ENCODE peak calls at places on chromosomes 2 and 18, in ten cellular contexts. One of them, this sample, is unnamed.

GRCh38 chr2:82120648-82121047 is 1816.1 kb upstream of the LRRTM1 start:
- DNase-seq in fibroblast of the aortic adventitia: no peak
- DNase-seq in psoas muscle: no peak
- DNase-seq in body of pancreas: no peak
- DNase-seq in Calu3: no peak
- DNase-seq in GM12865: no peak
- DNase-seq in cardiac fibroblast: no peak
- DNase-seq in dorsolateral prefrontal cortex: no peak
- DNase-seq in nephron progenitor cell: no peak
- DNase-seq in left ventricle myocardium inferior: no peak
- DNase-seq in this sample: no peak

GRCh38 chr2:148813603-148814065 is 61.4 kb upstream of the KIF5C start:
- DNase-seq in psoas muscle: no peak
- DNase-seq in GM12865: peak
- DNase-seq in dorsolateral prefrontal cortex: no peak
- DNase-seq in body of pancreas: no peak
- DNase-seq in cardiac fibroblast: no peak
- DNase-seq in nephron progenitor cell: no peak
- DNase-seq in fibroblast of the aortic adventitia: no peak
- DNase-seq in Calu3: no peak
- DNase-seq in left ventricle myocardium inferior: no peak
- DNase-seq in this sample: no peak

GRCh38 chr2:197803033-197803444 is 1.4 kb upstream of the PLCL1 start:
- DNase-seq in Calu3: peak
- DNase-seq in cardiac fibroblast: peak
- DNase-seq in dorsolateral prefrontal cortex: no peak
- DNase-seq in fibroblast of the aortic adventitia: peak
- DNase-seq in body of pancreas: no peak
- DNase-seq in GM12865: peak
- DNase-seq in nephron progenitor cell: no peak
- DNase-seq in psoas muscle: no peak
- DNase-seq in left ventricle myocardium inferior: no peak
- DNase-seq in this sample: no peak

GRCh38 chr2:231554748-231555545 is 24.7 kb upstream of the NMUR1 start:
- DNase-seq in nephron progenitor cell: no peak
- DNase-seq in body of pancreas: peak
- DNase-seq in left ventricle myocardium inferior: peak
- DNase-seq in psoas muscle: peak
- DNase-seq in fibroblast of the aortic adventitia: peak
- DNase-seq in GM12865: peak
- DNase-seq in Calu3: no peak
- DNase-seq in cardiac fibroblast: peak
- DNase-seq in dorsolateral prefrontal cortex: no peak
- DNase-seq in this sample: no peak

GRCh38 chr2:84281510-84281909 is 177.6 kb downstream of the SUCLG1 start:
- DNase-seq in fibroblast of the aortic adventitia: no peak
- DNase-seq in Calu3: no peak
- DNase-seq in body of pancreas: no peak
- DNase-seq in psoas muscle: no peak
- DNase-seq in dorsolateral prefrontal cortex: no peak
- DNase-seq in cardiac fibroblast: no peak
- DNase-seq in left ventricle myocardium inferior: no peak
- DNase-seq in GM12865: no peak
- DNase-seq in nephron progenitor cell: no peak
- DNase-seq in this sample: no peak

GRCh38 chr2:155815851-155816250 is 516.7 kb downstream of the NR4A2 start:
- DNase-seq in GM12865: peak
- DNase-seq in dorsolateral prefrontal cortex: no peak
- DNase-seq in left ventricle myocardium inferior: no peak
- DNase-seq in psoas muscle: no peak
- DNase-seq in nephron progenitor cell: peak
- DNase-seq in Calu3: peak
- DNase-seq in body of pancreas: no peak
- DNase-seq in fibroblast of the aortic adventitia: peak
- DNase-seq in cardiac fibroblast: no peak
- DNase-seq in this sample: no peak

GRCh38 chr2:106144621-106145331 is 49.3 kb downstream of the UXS1 start:
- DNase-seq in nephron progenitor cell: no peak
- DNase-seq in psoas muscle: no peak
- DNase-seq in cardiac fibroblast: no peak
- DNase-seq in dorsolateral prefrontal cortex: no peak
- DNase-seq in GM12865: peak
- DNase-seq in fibroblast of the aortic adventitia: no peak
- DNase-seq in Calu3: no peak
- DNase-seq in body of pancreas: no peak
- DNase-seq in left ventricle myocardium inferior: no peak
- DNase-seq in this sample: no peak

GRCh38 chr18:49123431-49123830 is 172.7 kb upstream of the SMAD7 start:
- DNase-seq in GM12865: no peak
- DNase-seq in nephron progenitor cell: no peak
- DNase-seq in psoas muscle: no peak
- DNase-seq in fibroblast of the aortic adventitia: peak
- DNase-seq in dorsolateral prefrontal cortex: no peak
- DNase-seq in body of pancreas: no peak
- DNase-seq in left ventricle myocardium inferior: no peak
- DNase-seq in Calu3: no peak
- DNase-seq in cardiac fibroblast: peak
- DNase-seq in this sample: no peak

GRCh38 chr2:27086090-27086721 is 366 bp upstream of the KHK start:
- DNase-seq in GM12865: peak
- DNase-seq in cardiac fibroblast: peak
- DNase-seq in dorsolateral prefrontal cortex: peak
- DNase-seq in fibroblast of the aortic adventitia: peak
- DNase-seq in nephron progenitor cell: peak
- DNase-seq in left ventricle myocardium inferior: peak
- DNase-seq in psoas muscle: peak
- DNase-seq in body of pancreas: peak
- DNase-seq in Calu3: peak
- DNase-seq in this sample: peak

GRCh38 chr2:217899231-217900009 is 103.4 kb downstream of the TNS1 start:
- DNase-seq in body of pancreas: peak
- DNase-seq in GM12865: peak
- DNase-seq in nephron progenitor cell: peak
- DNase-seq in dorsolateral prefrontal cortex: no peak
- DNase-seq in left ventricle myocardium inferior: peak
- DNase-seq in psoas muscle: peak
- DNase-seq in fibroblast of the aortic adventitia: peak
- DNase-seq in cardiac fibroblast: peak
- DNase-seq in Calu3: peak
- DNase-seq in this sample: peak

GRCh38 chr18:7000484-7001096 is 117.0 kb downstream of the LAMA1 start:
- DNase-seq in dorsolateral prefrontal cortex: no peak
- DNase-seq in left ventricle myocardium inferior: no peak
- DNase-seq in nephron progenitor cell: no peak
- DNase-seq in cardiac fibroblast: peak
- DNase-seq in body of pancreas: no peak
- DNase-seq in Calu3: no peak
- DNase-seq in fibroblast of the aortic adventitia: peak
- DNase-seq in GM12865: no peak
- DNase-seq in psoas muscle: no peak
- DNase-seq in this sample: no peak

GRCh38 chr2:8215159-8215863 is 466.5 kb upstream of the ID2 start:
- DNase-seq in left ventricle myocardium inferior: no peak
- DNase-seq in body of pancreas: no peak
- DNase-seq in psoas muscle: no peak
- DNase-seq in nephron progenitor cell: no peak
- DNase-seq in dorsolateral prefrontal cortex: no peak
- DNase-seq in fibroblast of the aortic adventitia: no peak
- DNase-seq in Calu3: no peak
- DNase-seq in GM12865: peak
- DNase-seq in cardiac fibroblast: no peak
- DNase-seq in this sample: no peak

GRCh38 chr2:42957109-42958035 is 165.0 kb upstream of the HAAO start:
- DNase-seq in Calu3: peak
- DNase-seq in cardiac fibroblast: no peak
- DNase-seq in GM12865: no peak
- DNase-seq in psoas muscle: no peak
- DNase-seq in fibroblast of the aortic adventitia: peak
- DNase-seq in dorsolateral prefrontal cortex: no peak
- DNase-seq in body of pancreas: no peak
- DNase-seq in left ventricle myocardium inferior: no peak
- DNase-seq in nephron progenitor cell: no peak
- DNase-seq in this sample: no peak

GRCh38 chr2:218014706-218015685 is 12.2 kb upstream of the TNS1 start:
- DNase-seq in body of pancreas: no peak
- DNase-seq in nephron progenitor cell: no peak
- DNase-seq in psoas muscle: no peak
- DNase-seq in dorsolateral prefrontal cortex: no peak
- DNase-seq in cardiac fibroblast: no peak
- DNase-seq in GM12865: no peak
- DNase-seq in fibroblast of the aortic adventitia: no peak
- DNase-seq in Calu3: no peak
- DNase-seq in left ventricle myocardium inferior: no peak
- DNase-seq in this sample: no peak

GRCh38 chr18:64972545-64972944 is 778.3 kb upstream of the CDH7 start:
- DNase-seq in psoas muscle: no peak
- DNase-seq in nephron progenitor cell: no peak
- DNase-seq in left ventricle myocardium inferior: no peak
- DNase-seq in Calu3: no peak
- DNase-seq in GM12865: no peak
- DNase-seq in dorsolateral prefrontal cortex: no peak
- DNase-seq in cardiac fibroblast: no peak
- DNase-seq in fibroblast of the aortic adventitia: no peak
- DNase-seq in body of pancreas: no peak
- DNase-seq in this sample: no peak

GRCh38 chr2:204491528-204491927 is 53.7 kb upstream of the PARD3B start:
- DNase-seq in Calu3: no peak
- DNase-seq in body of pancreas: peak
- DNase-seq in fibroblast of the aortic adventitia: peak
- DNase-seq in left ventricle myocardium inferior: no peak
- DNase-seq in cardiac fibroblast: peak
- DNase-seq in psoas muscle: no peak
- DNase-seq in dorsolateral prefrontal cortex: no peak
- DNase-seq in GM12865: no peak
- DNase-seq in nephron progenitor cell: no peak
- DNase-seq in this sample: no peak

DNA sequence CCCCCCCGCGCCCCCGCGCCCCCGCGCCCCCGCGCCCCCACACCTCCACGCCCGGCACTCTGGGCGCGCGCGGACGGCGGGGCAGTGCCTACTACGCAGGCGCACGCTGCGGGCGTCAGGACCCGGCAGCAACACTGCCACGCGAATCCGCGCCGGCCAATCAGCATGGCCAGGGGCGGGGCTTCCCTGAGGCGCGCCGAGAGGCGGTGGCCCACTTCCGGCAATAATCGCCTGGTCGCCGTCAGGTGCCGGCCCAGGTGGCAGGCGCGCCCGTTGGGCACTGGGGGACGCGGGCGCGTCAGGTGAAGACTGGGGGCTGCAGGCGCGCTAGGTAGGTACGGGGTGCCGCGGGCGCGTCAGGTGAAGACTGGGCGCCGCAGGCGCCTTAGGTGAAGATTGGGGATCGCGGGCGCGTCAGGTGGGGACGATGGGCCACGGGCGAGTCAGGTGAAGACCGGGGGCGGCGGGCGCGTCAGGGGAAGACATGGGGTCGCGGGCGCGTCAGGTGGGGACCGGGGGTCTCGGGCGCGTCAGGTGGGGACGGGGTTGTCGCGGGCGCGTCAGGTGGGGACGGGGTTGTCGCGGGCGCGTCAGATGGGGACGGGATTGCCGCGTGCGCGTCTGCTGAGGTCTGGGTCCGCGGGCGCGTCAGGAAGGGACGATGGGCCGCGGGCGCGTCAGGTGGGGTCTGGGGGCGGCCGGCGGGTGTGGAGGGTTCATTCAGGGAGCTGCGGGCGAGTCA is 219.1 kb downstream of the RTP5 start:
- DNase-seq in GM12865: peak
- DNase-seq in dorsolateral prefrontal cortex: peak
- DNase-seq in left ventricle myocardium inferior: peak
- DNase-seq in cardiac fibroblast: peak
- DNase-seq in fibroblast of the aortic adventitia: peak
- DNase-seq in psoas muscle: peak
- DNase-seq in Calu3: peak
- DNase-seq in body of pancreas: peak
- DNase-seq in nephron progenitor cell: peak
- DNase-seq in this sample: peak
- TF ChIP-seq CTCF in GM12865: no peak
- TF ChIP-seq CTCF in dorsolateral prefrontal cortex: no peak
- TF ChIP-seq CTCF in left ventricle myocardium inferior: no peak
- TF ChIP-seq CTCF in cardiac fibroblast: no peak
- TF ChIP-seq CTCF in fibroblast of the aortic adventitia: no peak
- TF ChIP-seq CTCF in psoas muscle: no peak
- TF ChIP-seq CTCF in Calu3: no peak
- TF ChIP-seq CTCF in body of pancreas: no peak
- TF ChIP-seq CTCF in nephron progenitor cell: no peak
- TF ChIP-seq CTCF in this sample: no peak

GRCh38 chr18:80023173-80023572 is 11.1 kb upstream of the RBFA start:
- DNase-seq in GM12865: no peak
- DNase-seq in fibroblast of the aortic adventitia: no peak
- DNase-seq in left ventricle myocardium inferior: no peak
- DNase-seq in cardiac fibroblast: peak
- DNase-seq in body of pancreas: no peak
- DNase-seq in Calu3: no peak
- DNase-seq in psoas muscle: no peak
- DNase-seq in nephron progenitor cell: no peak
- DNase-seq in dorsolateral prefrontal cortex: no peak
- DNase-seq in this sample: no peak
- TF ChIP-seq CTCF in GM12865: peak
- TF ChIP-seq CTCF in fibroblast of the aortic adventitia: peak
- TF ChIP-seq CTCF in left ventricle myocardium inferior: no peak
- TF ChIP-seq CTCF in cardiac fibroblast: peak
- TF ChIP-seq CTCF in body of pancreas: no peak
- TF ChIP-seq CTCF in Calu3: no peak
- TF ChIP-seq CTCF in psoas muscle: no peak
- TF ChIP-seq CTCF in nephron progenitor cell: peak
- TF ChIP-seq CTCF in dorsolateral prefrontal cortex: no peak
- TF ChIP-seq CTCF in this sample: peak

DNA sequence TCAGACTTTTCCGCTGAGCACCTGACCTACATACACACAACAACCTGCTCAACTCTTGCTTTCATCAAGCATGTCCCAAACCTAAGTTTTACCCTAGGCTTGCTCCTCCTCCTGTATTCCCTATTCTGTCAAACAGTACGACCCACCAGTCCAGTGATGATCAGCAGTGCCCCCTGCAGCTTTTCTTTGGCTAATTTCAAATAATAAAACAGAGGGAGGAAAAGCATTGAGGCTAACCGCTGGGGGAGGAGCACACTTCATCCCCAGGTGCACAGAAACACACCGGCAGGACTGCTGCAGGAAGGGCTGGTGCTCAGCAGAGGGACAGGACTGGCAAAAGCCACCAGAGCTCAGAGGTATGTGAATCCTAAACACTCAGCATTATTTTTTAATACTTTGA is 21.2 kb downstream of the E2F6 start:
- DNase-seq in fibroblast of the aortic adventitia: no peak
- DNase-seq in psoas muscle: no peak
- DNase-seq in nephron progenitor cell: no peak
- DNase-seq in dorsolateral prefrontal cortex: no peak
- DNase-seq in Calu3: no peak
- DNase-seq in GM12865: no peak
- DNase-seq in body of pancreas: no peak
- DNase-seq in left ventricle myocardium inferior: no peak
- DNase-seq in cardiac fibroblast: no peak
- DNase-seq in this sample: no peak
- TF ChIP-seq CTCF in fibroblast of the aortic adventitia: no peak
- TF ChIP-seq CTCF in psoas muscle: no peak
- TF ChIP-seq CTCF in nephron progenitor cell: no peak
- TF ChIP-seq CTCF in dorsolateral prefrontal cortex: no peak
- TF ChIP-seq CTCF in Calu3: no peak
- TF ChIP-seq CTCF in GM12865: no peak
- TF ChIP-seq CTCF in body of pancreas: no peak
- TF ChIP-seq CTCF in left ventricle myocardium inferior: no peak
- TF ChIP-seq CTCF in cardiac fibroblast: no peak
- TF ChIP-seq CTCF in this sample: no peak

GRCh38 chr2:202007015-202008011 is 26.3 kb upstream of the FZD7 start:
- DNase-seq in left ventricle myocardium inferior: peak
- DNase-seq in cardiac fibroblast: no peak
- DNase-seq in Calu3: no peak
- DNase-seq in psoas muscle: no peak
- DNase-seq in dorsolateral prefrontal cortex: no peak
- DNase-seq in body of pancreas: no peak
- DNase-seq in GM12865: peak
- DNase-seq in nephron progenitor cell: no peak
- DNase-seq in fibroblast of the aortic adventitia: peak
- DNase-seq in this sample: no peak
- TF ChIP-seq CTCF in left ventricle myocardium inferior: no peak
- TF ChIP-seq CTCF in cardiac fibroblast: no peak
- TF ChIP-seq CTCF in Calu3: no peak
- TF ChIP-seq CTCF in psoas muscle: no peak
- TF ChIP-seq CTCF in dorsolateral prefrontal cortex: no peak
- TF ChIP-seq CTCF in body of pancreas: no peak
- TF ChIP-seq CTCF in GM12865: peak
- TF ChIP-seq CTCF in nephron progenitor cell: no peak
- TF ChIP-seq CTCF in fibroblast of the aortic adventitia: peak
- TF ChIP-seq CTCF in this sample: no peak

This sample was measured in progenitor cell of endocrine pancreas.